ENCODE peak calls at places on chromosome 22, in five cellular contexts. E is ascending aorta; O is prostate gland; M is CD4-positive, CD25-positive, alpha-beta regulatory T cell; P is CD4-positive, alpha-beta T cell. F is an unnamed sample. For H3K9me3, the result is how much of the 10 kb centered on the place peaks cover.

GRCh38 chr22:31289335-31289734 is 3.0 kb downstream of the PIK3IP1 start:
- DNase-seq in E (no peak), O (no peak), P (peak), M (no peak), F (no peak)

GRCh38 chr22:17234144-17234623 is 14.9 kb upstream of the ADA2 start:
- DNase-seq in P (no peak), E (no peak), M (no peak), O (no peak), F (peak)

GRCh38 chr22:16970446-16970845 is 37.6 kb downstream of the GAB4 start:
- DNase-seq in M (no peak), O (no peak), P (no peak), E (no peak), F (no peak)

GRCh38 chr22:26471522-26471921 is 12.1 kb downstream of the HPS4 start:
- DNase-seq in P (no peak), M (no peak), E (no peak), O (no peak), F (no peak)

GRCh38 chr22:31611065-31611760 is 50.8 kb downstream of the PISD start:
- DNase-seq in M (no peak), O (no peak), P (no peak), E (no peak), F (no peak)

GRCh38 chr22:41491379-41492100 is 22.6 kb downstream of the ACO2 start:
- DNase-seq in O (no peak), E (no peak), P (no peak), M (no peak), F (no peak)

GRCh38 chr22:43401661-43402060 is 10.2 kb upstream of the MPPED1 start:
- DNase-seq in O (no peak), E (no peak), M (no peak), P (no peak), F (no peak)

GRCh38 chr22:22161924-22162851 is 82.4 kb upstream of the VPREB1 start:
- DNase-seq in M (no peak), O (no peak), E (no peak), P (no peak), F (no peak)

GRCh38 chr22:27416553-27417427 is 384.8 kb downstream of the MN1 start:
- DNase-seq in O (peak), M (no peak), P (no peak), E (no peak), F (no peak)

GRCh38 chr22:30265851-30266444 is 703 bp downstream of the OSM start:
- DNase-seq in O (no peak), P (peak), E (peak), M (peak), F (no peak)

GRCh38 chr22:34975721-34976120 is 90.2 kb upstream of the ISX start:
- DNase-seq in O (no peak), P (no peak), M (no peak), E (no peak), F (no peak)

GRCh38 chr22:23696326-23696851 is 5.6 kb downstream of the RGL4 start:
- DNase-seq in P (peak), E (no peak), M (peak), O (no peak), F (no peak)

GRCh38 chr22:22410121-22410520 is 98.4 kb downstream of the ZNF280B start:
- DNase-seq in M (no peak), E (no peak), O (no peak), P (no peak), F (no peak)

GRCh38 chr22:18065256-18065655 is 12.5 kb upstream of the PEX26 start:
- DNase-seq in O (no peak), E (no peak), M (no peak), P (no peak), F (no peak)

GRCh38 chr22:45082795-45083194 is 73.0 kb upstream of the PHF21B start:
- DNase-seq in P (no peak), O (no peak), M (no peak), E (no peak), F (no peak)

GRCh38 chr22:49239264-49240015 is 588.2 kb downstream of the BRD1 start:
- DNase-seq in M (no peak), O (no peak), E (no peak), P (no peak), F (no peak)
- H3K9me3 ChIP-seq in M (under half), O (under half), E (under half), P (under half), F (under half)

GRCh38 chr22:48175721-48176120 is 1413.3 kb downstream of the TBC1D22A start:
- DNase-seq in M (no peak), O (no peak), P (no peak), E (no peak), F (no peak)
- H3K9me3 ChIP-seq in M (under half), O (under half), P (under half), E (under half), F (under half)

GRCh38 chr22:49235463-49236300 is 592.0 kb downstream of the BRD1 start:
- DNase-seq in O (peak), M (no peak), P (no peak), E (no peak), F (no peak)

GRCh38 chr22:49232319-49233067 is 595.2 kb downstream of the BRD1 start:
- DNase-seq in P (no peak), O (no peak), M (no peak), E (no peak), F (no peak)

GRCh38 chr22:49233507-49234100 is 594.1 kb downstream of the BRD1 start:
- DNase-seq in E (no peak), P (no peak), O (no peak), M (no peak), F (no peak)

GRCh38 chr22:49236541-49237075 is 591.1 kb downstream of the BRD1 start:
- DNase-seq in P (no peak), O (peak), M (no peak), E (no peak), F (no peak)

DNA sequence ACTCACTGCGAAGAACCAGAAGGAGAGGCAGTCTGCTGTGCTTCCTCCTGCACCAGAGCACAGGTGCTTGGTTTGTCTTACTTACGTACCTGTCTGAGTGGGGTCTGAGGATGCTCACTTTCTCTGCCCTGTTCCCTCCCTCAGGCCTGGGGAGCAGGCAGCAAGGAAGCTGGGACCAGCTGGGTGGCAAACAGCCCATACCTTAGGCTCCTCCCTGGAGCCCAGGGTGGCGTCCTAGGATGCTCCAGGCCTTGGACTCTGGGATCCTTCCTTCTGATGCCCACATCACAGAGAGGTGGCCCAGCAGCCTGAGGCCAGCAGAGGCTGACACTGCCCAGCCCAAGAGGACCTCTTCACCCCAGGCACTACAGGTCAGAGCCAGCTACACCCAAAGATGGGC is 593.2 kb downstream of the BRD1 start:
- DNase-seq in E (no peak), M (no peak), P (no peak), O (no peak), F (no peak)
- H3K9me3 ChIP-seq in E (under half), M (under half), P (under half), O (under half), F (under half)

GRCh38 chr22:48897638-48897954 is 930.1 kb downstream of the BRD1 start:
- DNase-seq in O (no peak), P (no peak), M (no peak), E (no peak), F (no peak)

GRCh38 chr22:48899523-48900326 is 927.9 kb downstream of the BRD1 start:
- DNase-seq in P (peak), E (no peak), M (no peak), O (no peak), F (no peak)

GRCh38 chr22:48900327-48900597 is 927.4 kb downstream of the BRD1 start:
- DNase-seq in O (no peak), M (no peak), P (peak), E (no peak), F (no peak)

GRCh38 chr22:48897959-48898358 is 929.7 kb downstream of the BRD1 start:
- DNase-seq in P (peak), E (no peak), M (no peak), O (no peak), F (no peak)

DNA sequence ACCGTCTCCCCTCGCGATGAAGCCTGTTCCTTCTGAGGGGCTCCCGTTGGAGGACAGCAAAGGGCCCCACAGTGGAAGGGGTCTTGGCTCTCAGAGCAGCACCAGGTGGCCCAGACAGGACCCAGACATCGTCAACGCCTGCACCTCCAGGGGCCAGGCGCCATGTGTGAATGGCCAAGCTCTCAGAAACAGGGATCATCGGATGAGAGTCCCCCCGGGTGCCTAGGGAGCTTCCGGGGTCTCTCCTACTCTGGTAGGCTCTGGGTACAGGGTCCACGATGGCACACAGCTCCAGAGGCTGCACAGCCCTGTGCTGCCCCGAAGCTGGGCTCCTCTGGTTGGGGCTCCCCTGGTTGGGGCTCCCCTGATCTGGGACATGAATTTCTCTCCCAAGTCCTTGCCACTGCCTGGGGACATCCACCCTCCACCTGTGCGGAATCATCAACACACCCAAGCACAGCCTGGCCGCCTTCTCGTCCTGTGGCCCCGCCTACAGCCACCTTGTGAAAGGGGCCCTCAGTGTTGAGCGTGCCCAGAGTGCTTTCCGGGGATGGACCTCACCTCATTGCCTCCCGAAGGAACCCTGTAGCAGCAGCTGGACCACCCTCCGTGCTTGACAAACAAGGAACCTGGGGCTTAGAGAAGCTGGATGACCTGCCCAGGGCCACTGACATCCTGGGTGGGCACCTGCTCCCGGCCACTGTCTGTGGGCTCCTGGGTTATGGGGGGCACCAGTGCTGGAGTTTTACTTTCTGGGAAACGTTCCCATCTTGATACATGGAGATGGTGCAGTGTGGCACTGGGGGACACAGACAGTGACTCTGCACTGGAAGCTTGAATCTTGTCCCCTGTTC is 928.9 kb downstream of the BRD1 start:
- DNase-seq in E (no peak), O (no peak), M (no peak), P (peak), F (no peak)
- H3K9me3 ChIP-seq in E (under half), O (under half), M (under half), P (under half), F (under half)

GRCh38 chr22:47355776-47356432 is 593.5 kb downstream of the TBC1D22A start:
- DNase-seq in O (no peak), E (no peak), P (no peak), M (no peak), F (no peak)
- H3K9me3 ChIP-seq in O (under half), E (under half), P (under half), M (under half), F (under half)

GRCh38 chr22:46260038-46260437 is 3.1 kb downstream of the PKDREJ start:
- DNase-seq in E (no peak), O (no peak), P (no peak), M (no peak), F (no peak)
- H3K9me3 ChIP-seq in E (under half), O (under half), P (under half), M (under half), F (under half)

GRCh38 chr22:48606684-48607307 is 1220.9 kb downstream of the BRD1 start:
- DNase-seq in M (no peak), O (no peak), E (no peak), P (no peak), F (no peak)

GRCh38 chr22:48605856-48606255 is 1221.8 kb downstream of the BRD1 start:
- DNase-seq in M (no peak), O (no peak), E (no peak), P (no peak), F (no peak)

GRCh38 chr22:48602805-48603518 is 1224.7 kb downstream of the BRD1 start:
- DNase-seq in E (no peak), P (no peak), M (no peak), O (no peak), F (no peak)

GRCh38 chr22:48605125-48605524 is 1222.5 kb downstream of the BRD1 start:
- DNase-seq in O (no peak), E (no peak), P (no peak), M (no peak), F (no peak)

GRCh38 chr22:48603621-48604320 is 1223.9 kb downstream of the BRD1 start:
- DNase-seq in P (no peak), E (no peak), O (no peak), M (no peak), F (no peak)
- H3K9me3 ChIP-seq in P (under half), E (under half), O (under half), M (under half), F (under half)

GRCh38 chr22:40057652-40058051 is 62.9 kb downstream of the FAM83F start:
- DNase-seq in P (no peak), M (no peak), O (no peak), E (no peak), F (no peak)
- H3K9me3 ChIP-seq in P (under half), M (under half), O (under half), E (under half), F (under half)

GRCh38 chr22:36327922-36328551 is 59.7 kb downstream of the MYH9 start:
- DNase-seq in O (peak), M (no peak), P (no peak), E (no peak), F (no peak)
- H3K9me3 ChIP-seq in O (under half), M (under half), P (under half), E (under half), F (under half)

F was measured in HAP-1.